ENCODE peak calls at places on chromosomes 13 and 19, in four cellular contexts. One of them, this sample, is unnamed.

GRCh38 chr19:38061294-38061693 is 154.3 kb downstream of the SIPA1L3 start:
- DNase-seq in C1 segment of cervical spinal cord: no peak
- DNase-seq in stimulated activated CD8-positive, alpha-beta memory T cell treated with anti-CD3 and anti-CD28 coated beads, Interleukin-2, amount 100 ng/mL, for 48 hours: no peak
- DNase-seq in stimulated activated CD4-positive, alpha-beta T cell treated with anti-CD3 and anti-CD28 coated beads, Interleukin-4, amount 100 ng/mL, for 24 hours: no peak
- DNase-seq in this sample: no peak

GRCh38 chr19:34589730-34590129 is 87.2 kb downstream of the SCGB2B2 start:
- DNase-seq in C1 segment of cervical spinal cord: no peak
- DNase-seq in stimulated activated CD4-positive, alpha-beta T cell treated with anti-CD3 and anti-CD28 coated beads, Interleukin-4, amount 100 ng/mL, for 24 hours: no peak
- DNase-seq in stimulated activated CD8-positive, alpha-beta memory T cell treated with anti-CD3 and anti-CD28 coated beads, Interleukin-2, amount 100 ng/mL, for 48 hours: no peak
- DNase-seq in this sample: no peak

GRCh38 chr13:47299316-47299715 is 402.5 kb upstream of the HTR2A start:
- DNase-seq in stimulated activated CD8-positive, alpha-beta memory T cell treated with anti-CD3 and anti-CD28 coated beads, Interleukin-2, amount 100 ng/mL, for 48 hours: no peak
- DNase-seq in C1 segment of cervical spinal cord: no peak
- DNase-seq in stimulated activated CD4-positive, alpha-beta T cell treated with anti-CD3 and anti-CD28 coated beads, Interleukin-4, amount 100 ng/mL, for 24 hours: no peak
- DNase-seq in this sample: no peak

GRCh38 chr13:111639196-111639705 is 318.8 kb downstream of the TEX29 start:
- DNase-seq in C1 segment of cervical spinal cord: no peak
- DNase-seq in stimulated activated CD4-positive, alpha-beta T cell treated with anti-CD3 and anti-CD28 coated beads, Interleukin-4, amount 100 ng/mL, for 24 hours: no peak
- DNase-seq in stimulated activated CD8-positive, alpha-beta memory T cell treated with anti-CD3 and anti-CD28 coated beads, Interleukin-2, amount 100 ng/mL, for 48 hours: no peak
- DNase-seq in this sample: no peak

GRCh38 chr19:6527893-6528543 is 2.8 kb upstream of the TNFSF9 start:
- DNase-seq in stimulated activated CD4-positive, alpha-beta T cell treated with anti-CD3 and anti-CD28 coated beads, Interleukin-4, amount 100 ng/mL, for 24 hours: no peak
- DNase-seq in stimulated activated CD8-positive, alpha-beta memory T cell treated with anti-CD3 and anti-CD28 coated beads, Interleukin-2, amount 100 ng/mL, for 48 hours: no peak
- DNase-seq in C1 segment of cervical spinal cord: no peak
- DNase-seq in this sample: no peak

GRCh38 chr13:94761407-94761806 is 49.1 kb upstream of the SOX21 start:
- DNase-seq in C1 segment of cervical spinal cord: no peak
- DNase-seq in stimulated activated CD4-positive, alpha-beta T cell treated with anti-CD3 and anti-CD28 coated beads, Interleukin-4, amount 100 ng/mL, for 24 hours: no peak
- DNase-seq in stimulated activated CD8-positive, alpha-beta memory T cell treated with anti-CD3 and anti-CD28 coated beads, Interleukin-2, amount 100 ng/mL, for 48 hours: no peak
- DNase-seq in this sample: no peak

GRCh38 chr13:107907065-107907464 is 308.3 kb downstream of the LIG4 start:
- DNase-seq in C1 segment of cervical spinal cord: no peak
- DNase-seq in stimulated activated CD8-positive, alpha-beta memory T cell treated with anti-CD3 and anti-CD28 coated beads, Interleukin-2, amount 100 ng/mL, for 48 hours: no peak
- DNase-seq in stimulated activated CD4-positive, alpha-beta T cell treated with anti-CD3 and anti-CD28 coated beads, Interleukin-4, amount 100 ng/mL, for 24 hours: no peak
- DNase-seq in this sample: no peak

GRCh38 chr19:44984005-44984404 is 17.3 kb upstream of the RELB start:
- DNase-seq in stimulated activated CD4-positive, alpha-beta T cell treated with anti-CD3 and anti-CD28 coated beads, Interleukin-4, amount 100 ng/mL, for 24 hours: no peak
- DNase-seq in stimulated activated CD8-positive, alpha-beta memory T cell treated with anti-CD3 and anti-CD28 coated beads, Interleukin-2, amount 100 ng/mL, for 48 hours: no peak
- DNase-seq in C1 segment of cervical spinal cord: no peak
- DNase-seq in this sample: no peak

GRCh38 chr19:2087621-2088100 is 8.5 kb downstream of the MOB3A start:
- DNase-seq in stimulated activated CD4-positive, alpha-beta T cell treated with anti-CD3 and anti-CD28 coated beads, Interleukin-4, amount 100 ng/mL, for 24 hours: no peak
- DNase-seq in C1 segment of cervical spinal cord: no peak
- DNase-seq in stimulated activated CD8-positive, alpha-beta memory T cell treated with anti-CD3 and anti-CD28 coated beads, Interleukin-2, amount 100 ng/mL, for 48 hours: no peak
- DNase-seq in this sample: no peak

GRCh38 chr19:2055871-2056809 is 5.1 kb upstream of the MKNK2 start:
- DNase-seq in stimulated activated CD8-positive, alpha-beta memory T cell treated with anti-CD3 and anti-CD28 coated beads, Interleukin-2, amount 100 ng/mL, for 48 hours: no peak
- DNase-seq in stimulated activated CD4-positive, alpha-beta T cell treated with anti-CD3 and anti-CD28 coated beads, Interleukin-4, amount 100 ng/mL, for 24 hours: no peak
- DNase-seq in C1 segment of cervical spinal cord: no peak
- DNase-seq in this sample: no peak

GRCh38 chr19:3733549-3734309 is 25.5 kb downstream of the TJP3 start:
- DNase-seq in C1 segment of cervical spinal cord: no peak
- DNase-seq in stimulated activated CD4-positive, alpha-beta T cell treated with anti-CD3 and anti-CD28 coated beads, Interleukin-4, amount 100 ng/mL, for 24 hours: no peak
- DNase-seq in stimulated activated CD8-positive, alpha-beta memory T cell treated with anti-CD3 and anti-CD28 coated beads, Interleukin-2, amount 100 ng/mL, for 48 hours: no peak
- DNase-seq in this sample: no peak

GRCh38 chr13:59906413-59907027 is 257.2 kb downstream of the DIAPH3 start:
- DNase-seq in C1 segment of cervical spinal cord: no peak
- DNase-seq in stimulated activated CD8-positive, alpha-beta memory T cell treated with anti-CD3 and anti-CD28 coated beads, Interleukin-2, amount 100 ng/mL, for 48 hours: no peak
- DNase-seq in stimulated activated CD4-positive, alpha-beta T cell treated with anti-CD3 and anti-CD28 coated beads, Interleukin-4, amount 100 ng/mL, for 24 hours: no peak
- DNase-seq in this sample: peak; percentile 27

GRCh38 chr13:19888799-19889198 is 25.4 kb upstream of the ZMYM5 start:
- DNase-seq in stimulated activated CD4-positive, alpha-beta T cell treated with anti-CD3 and anti-CD28 coated beads, Interleukin-4, amount 100 ng/mL, for 24 hours: no peak
- DNase-seq in stimulated activated CD8-positive, alpha-beta memory T cell treated with anti-CD3 and anti-CD28 coated beads, Interleukin-2, amount 100 ng/mL, for 48 hours: no peak
- DNase-seq in C1 segment of cervical spinal cord: no peak
- DNase-seq in this sample: peak; percentile 5

GRCh38 chr13:51066091-51066831 is 44.8 kb downstream of the C13orf42 start:
- DNase-seq in stimulated activated CD8-positive, alpha-beta memory T cell treated with anti-CD3 and anti-CD28 coated beads, Interleukin-2, amount 100 ng/mL, for 48 hours: no peak
- DNase-seq in C1 segment of cervical spinal cord: no peak
- DNase-seq in stimulated activated CD4-positive, alpha-beta T cell treated with anti-CD3 and anti-CD28 coated beads, Interleukin-4, amount 100 ng/mL, for 24 hours: no peak
- DNase-seq in this sample: no peak

GRCh38 chr13:76799696-76800095 is 86.5 kb downstream of the KCTD12 start:
- DNase-seq in stimulated activated CD8-positive, alpha-beta memory T cell treated with anti-CD3 and anti-CD28 coated beads, Interleukin-2, amount 100 ng/mL, for 48 hours: no peak
- DNase-seq in C1 segment of cervical spinal cord: no peak
- DNase-seq in stimulated activated CD4-positive, alpha-beta T cell treated with anti-CD3 and anti-CD28 coated beads, Interleukin-4, amount 100 ng/mL, for 24 hours: no peak
- DNase-seq in this sample: no peak

GRCh38 chr19:15320118-15320517 is 12.2 kb downstream of the BRD4 start:
- DNase-seq in stimulated activated CD8-positive, alpha-beta memory T cell treated with anti-CD3 and anti-CD28 coated beads, Interleukin-2, amount 100 ng/mL, for 48 hours: no peak
- DNase-seq in stimulated activated CD4-positive, alpha-beta T cell treated with anti-CD3 and anti-CD28 coated beads, Interleukin-4, amount 100 ng/mL, for 24 hours: no peak
- DNase-seq in C1 segment of cervical spinal cord: no peak
- DNase-seq in this sample: no peak

GRCh38 chr19:2136796-2137195 is 14.6 kb downstream of the AP3D1 start:
- DNase-seq in stimulated activated CD8-positive, alpha-beta memory T cell treated with anti-CD3 and anti-CD28 coated beads, Interleukin-2, amount 100 ng/mL, for 48 hours: no peak
- DNase-seq in stimulated activated CD4-positive, alpha-beta T cell treated with anti-CD3 and anti-CD28 coated beads, Interleukin-4, amount 100 ng/mL, for 24 hours: no peak
- DNase-seq in C1 segment of cervical spinal cord: no peak
- DNase-seq in this sample: no peak

GRCh38 chr19:8532170-8532569 is 18.2 kb upstream of the ZNF414 start:
- DNase-seq in stimulated activated CD4-positive, alpha-beta T cell treated with anti-CD3 and anti-CD28 coated beads, Interleukin-4, amount 100 ng/mL, for 24 hours: no peak
- DNase-seq in C1 segment of cervical spinal cord: no peak
- DNase-seq in stimulated activated CD8-positive, alpha-beta memory T cell treated with anti-CD3 and anti-CD28 coated beads, Interleukin-2, amount 100 ng/mL, for 48 hours: no peak
- DNase-seq in this sample: no peak

GRCh38 chr13:75825161-75825560 is 189.0 kb downstream of the LMO7 start:
- DNase-seq in C1 segment of cervical spinal cord: no peak
- DNase-seq in stimulated activated CD8-positive, alpha-beta memory T cell treated with anti-CD3 and anti-CD28 coated beads, Interleukin-2, amount 100 ng/mL, for 48 hours: no peak
- DNase-seq in stimulated activated CD4-positive, alpha-beta T cell treated with anti-CD3 and anti-CD28 coated beads, Interleukin-4, amount 100 ng/mL, for 24 hours: no peak
- DNase-seq in this sample: no peak

GRCh38 chr19:18388328-18389094 is 2.6 kb downstream of the GDF15 start:
- DNase-seq in stimulated activated CD8-positive, alpha-beta memory T cell treated with anti-CD3 and anti-CD28 coated beads, Interleukin-2, amount 100 ng/mL, for 48 hours: peak; percentile 80
- DNase-seq in C1 segment of cervical spinal cord: peak; percentile 44
- DNase-seq in stimulated activated CD4-positive, alpha-beta T cell treated with anti-CD3 and anti-CD28 coated beads, Interleukin-4, amount 100 ng/mL, for 24 hours: peak; percentile 78
- DNase-seq in this sample: peak; percentile 95

GRCh38 chr13:31765441-31765840 is 26.1 kb downstream of the RXFP2 start:
- DNase-seq in stimulated activated CD8-positive, alpha-beta memory T cell treated with anti-CD3 and anti-CD28 coated beads, Interleukin-2, amount 100 ng/mL, for 48 hours: no peak
- DNase-seq in C1 segment of cervical spinal cord: no peak
- DNase-seq in stimulated activated CD4-positive, alpha-beta T cell treated with anti-CD3 and anti-CD28 coated beads, Interleukin-4, amount 100 ng/mL, for 24 hours: no peak
- DNase-seq in this sample: no peak

GRCh38 chr13:94610475-94610874 is 8.8 kb downstream of the GPR180 start:
- DNase-seq in stimulated activated CD4-positive, alpha-beta T cell treated with anti-CD3 and anti-CD28 coated beads, Interleukin-4, amount 100 ng/mL, for 24 hours: no peak
- DNase-seq in C1 segment of cervical spinal cord: no peak
- DNase-seq in stimulated activated CD8-positive, alpha-beta memory T cell treated with anti-CD3 and anti-CD28 coated beads, Interleukin-2, amount 100 ng/mL, for 48 hours: no peak
- DNase-seq in this sample: no peak

GRCh38 chr19:28606269-28607032 is 606.5 kb downstream of the UQCRFS1 start:
- DNase-seq in stimulated activated CD4-positive, alpha-beta T cell treated with anti-CD3 and anti-CD28 coated beads, Interleukin-4, amount 100 ng/mL, for 24 hours: no peak
- DNase-seq in C1 segment of cervical spinal cord: no peak
- DNase-seq in stimulated activated CD8-positive, alpha-beta memory T cell treated with anti-CD3 and anti-CD28 coated beads, Interleukin-2, amount 100 ng/mL, for 48 hours: no peak
- DNase-seq in this sample: peak; percentile 4

GRCh38 chr19:19425170-19425875 is 19.8 kb downstream of the GATAD2A start:
- DNase-seq in C1 segment of cervical spinal cord: no peak
- DNase-seq in stimulated activated CD8-positive, alpha-beta memory T cell treated with anti-CD3 and anti-CD28 coated beads, Interleukin-2, amount 100 ng/mL, for 48 hours: no peak
- DNase-seq in stimulated activated CD4-positive, alpha-beta T cell treated with anti-CD3 and anti-CD28 coated beads, Interleukin-4, amount 100 ng/mL, for 24 hours: no peak
- DNase-seq in this sample: no peak

GRCh38 chr19:46720516-46721239 is 3.8 kb upstream of the PRKD2 start:
- DNase-seq in stimulated activated CD4-positive, alpha-beta T cell treated with anti-CD3 and anti-CD28 coated beads, Interleukin-4, amount 100 ng/mL, for 24 hours: no peak
- DNase-seq in C1 segment of cervical spinal cord: no peak
- DNase-seq in stimulated activated CD8-positive, alpha-beta memory T cell treated with anti-CD3 and anti-CD28 coated beads, Interleukin-2, amount 100 ng/mL, for 48 hours: no peak
- DNase-seq in this sample: no peak

GRCh38 chr13:43983373-43983772 is 103.7 kb downstream of the LACC1 start:
- DNase-seq in C1 segment of cervical spinal cord: no peak
- DNase-seq in stimulated activated CD8-positive, alpha-beta memory T cell treated with anti-CD3 and anti-CD28 coated beads, Interleukin-2, amount 100 ng/mL, for 48 hours: no peak
- DNase-seq in stimulated activated CD4-positive, alpha-beta T cell treated with anti-CD3 and anti-CD28 coated beads, Interleukin-4, amount 100 ng/mL, for 24 hours: no peak
- DNase-seq in this sample: no peak

GRCh38 chr19:5091576-5092215 is 122.8 kb downstream of the KDM4B start:
- DNase-seq in stimulated activated CD8-positive, alpha-beta memory T cell treated with anti-CD3 and anti-CD28 coated beads, Interleukin-2, amount 100 ng/mL, for 48 hours: no peak
- DNase-seq in C1 segment of cervical spinal cord: no peak
- DNase-seq in stimulated activated CD4-positive, alpha-beta T cell treated with anti-CD3 and anti-CD28 coated beads, Interleukin-4, amount 100 ng/mL, for 24 hours: no peak
- DNase-seq in this sample: no peak

This sample was measured in erythroblast.